ENCODE peak calls at places on chromosomes 13 and 19, in six cellular contexts. H, K, N, G, U and P are unnamed samples.

GRCh38 chr13:20411638-20412342 is 113.9 kb downstream of the CRYL1 start:
- DNase-seq in G (no peak), N (no peak), H (no peak), K (no peak), U (no peak), P (no peak)

GRCh38 chr13:73429691-73430090 is 370.9 kb downstream of the KLF5 start:
- DNase-seq in K (peak; percentile 30), N (no peak), H (no peak), G (no peak), U (no peak), P (no peak)

GRCh38 chr13:106570354-106570822 is 2.5 kb upstream of the ARGLU1 start:
- DNase-seq in G (no peak), U (peak; percentile 73), K (peak; percentile 52), N (peak; percentile 90), H (peak; percentile 59), P (peak; percentile 85)

GRCh38 chr13:98068511-98068910 is 74.4 kb upstream of the FARP1 start:
- DNase-seq in U (no peak), N (no peak), K (no peak), G (no peak), H (no peak), P (no peak)

GRCh38 chr19:44401108-44401786 is at the start of gene ZNF285:
- DNase-seq in U (peak; percentile 94), H (peak; percentile 91), G (peak; percentile 84), N (peak; percentile 98), K (peak; percentile 99), P (peak; percentile 93)

GRCh38 chr13:31246918-31247317 is 47.1 kb downstream of the B3GLCT start:
- DNase-seq in G (no peak), H (no peak), U (no peak), K (no peak), N (no peak), P (no peak)

GRCh38 chr13:43042410-43042921 is 19.1 kb downstream of the DNAJC15 start:
- DNase-seq in H (no peak), K (no peak), U (no peak), N (no peak), G (no peak), P (no peak)

GRCh38 chr19:29271341-29271740 is 58.4 kb upstream of the UQCRFS1 start:
- DNase-seq in H (no peak), N (no peak), K (no peak), U (no peak), G (no peak), P (no peak)

GRCh38 chr13:73056054-73056962 is 2.5 kb upstream of the KLF5 start:
- DNase-seq in U (no peak), K (peak; percentile 56), G (peak; percentile 70), N (peak; percentile 57), H (no peak), P (no peak)

GRCh38 chr19:49554701-49555181 is 25.6 kb downstream of the NOSIP start:
- DNase-seq in G (no peak), K (no peak), U (no peak), H (no peak), N (peak; percentile 94), P (no peak)

GRCh38 chr19:43612374-43612773 is 486 bp downstream of the SRRM5 start:
- DNase-seq in U (no peak), K (no peak), H (no peak), N (no peak), G (no peak), P (no peak)

GRCh38 chr13:33351324-33351723 is 65.8 kb upstream of the STARD13 start:
- DNase-seq in N (peak; percentile 65), K (no peak), G (no peak), U (no peak), H (no peak), P (no peak)

GRCh38 chr19:991174-991931 is 7.2 kb downstream of the WDR18 start:
- DNase-seq in U (no peak), N (no peak), H (peak; percentile 89), K (no peak), G (no peak), P (peak; percentile 91)

GRCh38 chr19:48248081-48248833 is 7.5 kb downstream of the CARD8 start:
- DNase-seq in N (no peak), G (no peak), U (no peak), H (no peak), K (no peak), P (no peak)

GRCh38 chr19:48250290-48251025 is 5.3 kb downstream of the CARD8 start:
- DNase-seq in N (no peak), G (no peak), H (no peak), U (no peak), K (no peak), P (no peak)

GRCh38 chr19:48247212-48247611 is 8.5 kb downstream of the CARD8 start:
- DNase-seq in G (no peak), U (no peak), N (no peak), K (no peak), H (no peak), P (no peak)

GRCh38 chr19:48252625-48253024 is 3.1 kb downstream of the CARD8 start:
- DNase-seq in G (no peak), N (no peak), K (no peak), H (no peak), U (no peak), P (no peak)

DNA sequence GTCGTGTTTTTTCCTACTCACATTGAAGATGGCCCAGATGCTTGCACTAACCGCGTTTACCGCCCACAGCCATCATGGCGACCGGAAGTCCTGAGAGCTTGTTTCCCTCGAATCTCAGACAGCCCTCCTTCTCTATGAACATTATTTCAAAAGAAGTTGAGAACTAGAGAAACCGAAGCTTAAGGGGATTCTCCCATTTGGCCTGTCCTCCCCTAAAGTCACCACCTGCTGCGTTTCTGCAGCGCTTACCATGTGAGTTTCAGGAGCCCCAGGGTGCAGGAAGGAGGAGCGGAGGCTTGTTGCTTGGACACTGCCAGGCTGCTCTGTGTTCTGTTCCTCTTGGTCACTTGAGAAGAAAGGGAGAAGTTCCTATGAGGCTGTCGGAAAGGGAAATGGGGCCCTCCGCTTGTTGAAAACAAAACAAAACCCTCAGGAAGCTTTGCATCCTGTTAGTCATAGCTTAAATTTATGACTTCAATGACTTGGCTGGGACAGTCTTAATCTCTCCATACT is 6.2 kb downstream of the CARD8 start:
- DNase-seq in H (no peak), G (no peak), N (peak; percentile 97), U (no peak), K (no peak), P (no peak)
- TF ChIP-seq JUN in H (no peak), G (no peak), N (peak; percentile 88), U (no peak), K (no peak), P (no peak)

DNA sequence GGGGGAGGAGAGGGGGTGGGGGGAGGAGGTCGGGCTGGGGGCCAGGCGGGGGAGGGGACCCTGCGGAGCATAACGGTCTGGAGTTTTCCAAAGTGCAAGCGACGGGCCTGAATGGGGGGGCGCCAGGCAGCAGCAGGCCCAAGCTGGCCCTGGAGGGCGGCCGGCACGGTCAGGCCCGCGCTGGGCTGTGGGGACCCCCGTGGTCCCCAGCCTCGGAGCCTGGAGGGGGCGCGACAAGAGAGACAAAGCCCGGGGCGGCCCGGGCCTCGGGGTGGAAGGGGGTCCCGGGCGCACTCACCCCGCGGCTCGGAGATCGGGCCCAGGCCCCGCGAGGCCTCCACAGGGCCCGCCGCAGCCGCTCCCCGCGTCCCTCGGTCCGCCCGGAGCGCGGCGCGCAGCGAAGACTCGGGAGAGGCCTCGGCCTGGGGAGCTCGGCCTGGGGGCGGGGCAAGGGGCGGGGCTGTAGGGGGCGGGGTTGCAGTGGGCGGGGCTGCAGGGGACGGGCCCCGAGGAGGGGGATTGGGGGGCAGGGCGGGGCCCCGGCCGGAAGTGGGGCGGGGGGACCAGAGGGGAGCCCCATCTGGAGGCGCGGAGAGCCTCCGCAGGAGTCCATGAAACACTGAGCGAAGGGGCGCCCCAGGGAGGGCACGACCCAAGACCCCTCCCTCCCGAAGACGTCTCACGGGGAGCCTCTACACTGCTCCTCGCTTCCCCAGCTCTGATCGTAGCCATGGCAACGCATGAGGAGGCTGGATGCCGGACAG is 47.6 kb downstream of the PTPRS start:
- DNase-seq in H (peak; percentile 97), U (peak; percentile 51), N (peak; percentile 19), K (peak; percentile 77), G (no peak), P (peak; percentile 78)
- TF ChIP-seq JUN in H (no peak), U (no peak), N (no peak), K (peak; percentile 42), G (no peak), P (no peak)

DNA sequence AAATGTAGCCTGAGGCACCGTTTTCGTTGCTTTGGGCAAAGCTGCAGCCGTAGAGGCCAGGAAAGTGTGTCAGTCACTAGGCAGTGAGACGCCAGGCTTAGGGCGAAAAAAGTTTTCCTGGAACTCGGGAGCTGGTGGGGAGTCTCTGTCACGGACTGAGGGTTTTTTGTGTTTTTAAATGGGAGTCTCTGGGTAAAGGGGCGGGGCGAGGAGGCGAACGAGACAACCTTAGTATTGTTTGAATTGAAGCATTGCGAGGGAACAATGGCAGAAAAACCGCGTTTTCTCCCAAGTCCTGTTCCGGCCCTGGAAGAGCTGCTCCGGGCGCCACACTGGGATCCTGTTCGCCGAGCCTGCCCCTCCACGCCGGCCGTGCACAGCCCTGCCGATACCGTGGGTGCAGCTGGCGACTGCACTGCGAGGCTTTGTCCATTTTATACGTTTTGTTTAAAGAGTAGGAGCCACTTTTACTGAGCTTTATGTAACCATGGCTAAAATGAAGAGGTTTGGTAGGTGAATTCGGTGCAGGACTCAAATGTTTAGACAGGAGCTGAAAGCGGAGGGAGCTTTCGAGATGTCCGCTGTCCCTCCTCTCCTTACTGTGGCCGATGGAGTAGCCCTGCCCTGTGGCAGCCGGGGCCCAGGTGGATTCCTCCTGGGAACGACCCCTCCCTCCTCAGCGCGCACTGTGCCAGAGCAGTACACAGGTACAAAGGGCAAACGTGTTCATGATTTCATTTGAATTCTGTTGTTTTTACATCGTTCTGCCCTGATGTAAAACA is 1.5 kb downstream of the COL4A2 start:
- DNase-seq in N (peak; percentile 62), U (no peak), H (no peak), K (no peak), G (no peak), P (peak; percentile 48)
- TF ChIP-seq JUN in N (no peak), U (no peak), H (no peak), K (no peak), G (no peak), P (no peak)

GRCh38 chr19:41914906-41915247 is 13.4 kb downstream of the ERFL start:
- DNase-seq in U (no peak), G (no peak), K (no peak), N (no peak), H (no peak), P (no peak)
- TF ChIP-seq JUN in U (no peak), G (no peak), K (no peak), N (no peak), H (no peak), P (no peak)

DNA sequence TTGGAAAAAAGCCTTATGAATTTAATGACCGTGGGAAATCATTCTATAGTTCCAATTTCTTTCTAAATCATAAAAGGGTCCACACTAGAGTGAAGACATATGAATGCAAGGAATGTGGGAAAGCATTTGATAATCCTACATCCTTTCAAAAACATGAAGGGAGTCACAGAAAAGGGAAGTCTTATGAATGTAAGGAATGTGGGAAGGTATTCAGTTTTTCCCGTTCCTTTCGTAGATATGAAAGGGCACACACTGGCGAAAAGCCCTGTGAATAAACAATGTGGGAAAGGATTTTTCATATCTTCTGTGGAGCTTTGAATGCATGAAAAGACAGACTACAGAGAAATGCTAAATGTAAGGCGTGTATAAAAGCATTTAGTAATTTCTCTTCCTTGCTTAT is 27.0 kb downstream of the ZNF20 start:
- DNase-seq in U (no peak), H (no peak), G (peak; percentile 51), K (no peak), N (no peak), P (no peak)
- TF ChIP-seq JUN in U (no peak), H (no peak), G (no peak), K (no peak), N (no peak), P (no peak)

GRCh38 chr13:64551755-64552154 is 2678.4 kb downstream of the PCDH9 start:
- DNase-seq in K (no peak), U (no peak), H (no peak), G (no peak), N (no peak), P (no peak)

GRCh38 chr13:64553411-64554129 is 2676.6 kb downstream of the PCDH9 start:
- DNase-seq in G (no peak), U (no peak), H (no peak), N (peak; percentile 23), K (no peak), P (no peak)

GRCh38 chr13:64556391-64556790 is 2673.7 kb downstream of the PCDH9 start:
- DNase-seq in N (no peak), H (no peak), U (no peak), G (no peak), K (no peak), P (no peak)
- TF ChIP-seq JUN in N (no peak), H (no peak), U (no peak), G (no peak), K (no peak), P (no peak)